ENCODE peak calls at places on chromosomes 11 and 22, in nine cellular contexts. T is activated T-helper 1 cell treated with anti-CD3 and anti-CD28 coated beads, Interleukin-12 subunit alpha, Interleukin-12 subunit beta, Interleukin-2, Interleukin-4 antibody, amounts not matched to agents 30 ng/mL and 10 ng/mL and 1 ng/mL, durations not matched to agents 14 hours and 24 hours and 36 hours; N is T-helper 2 cell; G is OCI-LY7; O is fibroblast of the conjunctiva; R is neuronal stem cell; X is NCI-H1417; Q is mammary epithelial cell; B is non-pigmented ciliary epithelial cell. Y is an unnamed sample.

GRCh38 chr22:43477151-43477725 is 65.4 kb downstream of the MPPED1 start:
- DNase-seq in N (no peak), X (no peak), B (no peak), G (no peak), R (no peak), T (no peak), Q (no peak), O (no peak), Y (no peak)

GRCh38 chr11:71432761-71433647 is 15.2 kb downstream of the DHCR7 start:
- DNase-seq in T (no peak), R (no peak), X (no peak), B (no peak), O (no peak), N (no peak), G (no peak), Q (no peak), Y (no peak)

GRCh38 chr11:72962084-72962483 is 147.9 kb downstream of the ATG16L2 start:
- DNase-seq in Q (no peak), O (peak), R (no peak), G (no peak), N (no peak), T (no peak), B (no peak), X (no peak), Y (no peak)

GRCh38 chr11:65121865-65122696 is at the start of the genes FAU and MRPL49:
- DNase-seq in Q (peak), T (peak), N (peak), G (peak), X (peak), B (peak), O (peak), R (peak), Y (peak)

GRCh38 chr11:4991066-4991465 is 3.6 kb upstream of the OR51L1 start:
- DNase-seq in X (no peak), N (no peak), Q (no peak), R (no peak), T (no peak), O (no peak), G (no peak), B (no peak), Y (no peak)

GRCh38 chr22:20993304-20994127 is 8.4 kb downstream of the THAP7 start:
- DNase-seq in B (no peak), O (no peak), Q (no peak), R (no peak), X (no peak), G (no peak), T (no peak), N (no peak), Y (no peak)

GRCh38 chr11:121611242-121611641 is 158.5 kb upstream of the SORL1-AS1 start:
- DNase-seq in Q (no peak), B (no peak), N (no peak), G (no peak), O (no peak), R (no peak), T (no peak), X (no peak), Y (no peak)

GRCh38 chr22:39470462-39471335 is 13.9 kb downstream of the MGAT3 start:
- DNase-seq in Q (no peak), X (no peak), N (no peak), T (no peak), O (no peak), B (no peak), G (no peak), R (no peak), Y (no peak)

GRCh38 chr11:126132319-126132718 is 69.7 kb upstream of the CDON start:
- DNase-seq in N (no peak), Q (peak), O (no peak), X (no peak), G (no peak), B (no peak), R (no peak), T (no peak), Y (no peak)

GRCh38 chr11:79493555-79494171 is 52.8 kb upstream of the TENM4 start:
- DNase-seq in N (no peak), Q (peak), R (peak), X (peak), B (peak), O (peak), G (peak), T (peak), Y (no peak)

GRCh38 chr11:44992774-44993173 is 42.1 kb upstream of the TP53I11 start:
- DNase-seq in G (no peak), B (no peak), R (no peak), O (no peak), N (no peak), Q (no peak), T (no peak), X (no peak), Y (no peak)

GRCh38 chr11:34454308-34455032 is 15.7 kb downstream of the CAT start:
- DNase-seq in G (no peak), B (no peak), R (no peak), X (no peak), N (no peak), Q (no peak), O (no peak), T (no peak), Y (no peak)

GRCh38 chr11:118295834-118296454 is 8.6 kb upstream of the CD3E start:
- DNase-seq in R (no peak), O (no peak), N (peak), B (no peak), Q (peak), T (no peak), X (no peak), G (peak), Y (no peak)

GRCh38 chr11:70804174-70804855 is 406.0 kb downstream of the CTTN start:
- DNase-seq in B (no peak), O (no peak), N (no peak), T (no peak), X (no peak), G (no peak), Q (no peak), R (no peak), Y (no peak)

GRCh38 chr11:6602096-6602940 is 1.1 kb downstream of the RRP8 start:
- DNase-seq in N (no peak), B (no peak), Q (no peak), G (no peak), X (no peak), T (no peak), O (no peak), R (no peak), Y (no peak)

GRCh38 chr22:39209756-39210155 is 35.0 kb downstream of the PDGFB start:
- DNase-seq in N (no peak), G (no peak), O (no peak), T (no peak), R (no peak), X (peak), B (no peak), Q (no peak), Y (no peak)

GRCh38 chr11:29328961-29329441 is 687.8 kb downstream of the KCNA4 start:
- DNase-seq in G (peak), T (no peak), X (peak), B (peak), N (no peak), Q (peak), O (peak), R (peak), Y (no peak)

GRCh38 chr22:21663738-21664137 is 2.1 kb upstream of the PPIL2 start:
- DNase-seq in B (no peak), R (no peak), Q (no peak), T (no peak), O (no peak), N (no peak), X (no peak), G (no peak), Y (no peak)

GRCh38 chr11:12761029-12761428 is 86.8 kb downstream of the TEAD1 start:
- DNase-seq in T (no peak), R (no peak), Q (peak), N (no peak), G (no peak), X (no peak), O (no peak), B (no peak), Y (no peak)

GRCh38 chr22:39546889-39547586 is 14.5 kb upstream of the RPS19BP1 start:
- DNase-seq in G (no peak), B (no peak), O (no peak), N (no peak), X (no peak), R (no peak), T (no peak), Q (peak), Y (no peak)

GRCh38 chr11:57440744-57441414 is 14.0 kb upstream of the SLC43A3 start:
- DNase-seq in N (no peak), Q (no peak), R (no peak), G (no peak), B (no peak), X (no peak), T (no peak), O (no peak), Y (no peak)

GRCh38 chr11:10255388-10256125 is 38.5 kb downstream of the SBF2 start:
- DNase-seq in N (no peak), G (no peak), O (no peak), Q (no peak), R (no peak), B (no peak), T (no peak), X (no peak), Y (no peak)

GRCh38 chr11:61685611-61685955 is 5.4 kb downstream of the DAGLA start:
- DNase-seq in N (no peak), G (no peak), T (no peak), O (no peak), X (no peak), R (no peak), B (no peak), Q (no peak), Y (no peak)

GRCh38 chr22:23565942-23566715 is 14.0 kb downstream of the IGLL1 start:
- DNase-seq in B (no peak), X (no peak), T (no peak), O (no peak), N (no peak), G (no peak), Q (no peak), R (peak), Y (no peak)

GRCh38 chr22:24584871-24585411 is 7.9 kb downstream of the LRRC75B start:
- DNase-seq in O (no peak), X (no peak), G (no peak), B (no peak), Q (no peak), T (no peak), R (no peak), N (no peak), Y (no peak)

GRCh38 chr11:114080219-114080618 is 20.7 kb downstream of the ZBTB16 start:
- DNase-seq in Q (no peak), N (peak), T (no peak), B (no peak), X (no peak), R (no peak), G (no peak), O (no peak), Y (no peak)

GRCh38 chr11:47768090-47768620 is 1.0 kb upstream of the FNBP4 start:
- DNase-seq in B (no peak), G (peak), T (no peak), O (peak), R (peak), X (peak), N (no peak), Q (peak), Y (no peak)

GRCh38 chr11:67120881-67121710 is 2.0 kb downstream of the KDM2A start:
- DNase-seq in G (peak), O (no peak), T (peak), R (no peak), N (no peak), X (no peak), B (no peak), Q (peak), Y (no peak)

GRCh38 chr11:27153136-27153535 is 112.5 kb downstream of the BBOX1 start:
- DNase-seq in Q (peak), T (no peak), B (no peak), R (no peak), X (no peak), G (peak), N (no peak), O (no peak), Y (no peak)